ENCODE peak calls at places on chromosome 2, in eight cellular contexts. One of them, this sample, is unnamed.

GRCh38 chr2:237198144-237198900 is 112.6 kb downstream of the COPS8 start:
- DNase-seq in iris pigment epithelial cell: peak; percentile 86
- DNase-seq in epithelial cell of esophagus: peak; percentile 28
- DNase-seq in RKO: no peak
- DNase-seq in effector memory CD4-positive, alpha-beta T cell: no peak
- DNase-seq in AG08396: no peak
- DNase-seq in activated effector memory CD4-positive, alpha-beta T cell treated with Interleukin-2 at 50 U/mL for 16 hours: no peak
- DNase-seq in fibroblast of pulmonary artery: peak; percentile 49
- DNase-seq in this sample: no peak

GRCh38 chr2:182895169-182895568 is 28.7 kb upstream of the FRZB start:
- DNase-seq in fibroblast of pulmonary artery: no peak
- DNase-seq in epithelial cell of esophagus: no peak
- DNase-seq in iris pigment epithelial cell: no peak
- DNase-seq in effector memory CD4-positive, alpha-beta T cell: no peak
- DNase-seq in activated effector memory CD4-positive, alpha-beta T cell treated with Interleukin-2 at 50 U/mL for 16 hours: no peak
- DNase-seq in AG08396: no peak
- DNase-seq in RKO: no peak
- DNase-seq in this sample: no peak

GRCh38 chr2:62461017-62461553 is 44.9 kb downstream of the TMEM17 start:
- DNase-seq in iris pigment epithelial cell: no peak
- DNase-seq in AG08396: no peak
- DNase-seq in effector memory CD4-positive, alpha-beta T cell: no peak
- DNase-seq in RKO: no peak
- DNase-seq in fibroblast of pulmonary artery: no peak
- DNase-seq in epithelial cell of esophagus: no peak
- DNase-seq in activated effector memory CD4-positive, alpha-beta T cell treated with Interleukin-2 at 50 U/mL for 16 hours: no peak
- DNase-seq in this sample: no peak

GRCh38 chr2:196176142-196176738 is 4.9 kb upstream of the STK17B start:
- DNase-seq in epithelial cell of esophagus: no peak
- DNase-seq in AG08396: no peak
- DNase-seq in iris pigment epithelial cell: no peak
- DNase-seq in effector memory CD4-positive, alpha-beta T cell: peak; percentile 88
- DNase-seq in activated effector memory CD4-positive, alpha-beta T cell treated with Interleukin-2 at 50 U/mL for 16 hours: peak; percentile 87
- DNase-seq in fibroblast of pulmonary artery: no peak
- DNase-seq in RKO: no peak
- DNase-seq in this sample: no peak

GRCh38 chr2:60556441-60556997 is 3.1 kb upstream of the BCL11A start:
- DNase-seq in activated effector memory CD4-positive, alpha-beta T cell treated with Interleukin-2 at 50 U/mL for 16 hours: no peak
- DNase-seq in RKO: no peak
- DNase-seq in AG08396: no peak
- DNase-seq in epithelial cell of esophagus: no peak
- DNase-seq in fibroblast of pulmonary artery: no peak
- DNase-seq in iris pigment epithelial cell: no peak
- DNase-seq in effector memory CD4-positive, alpha-beta T cell: no peak
- DNase-seq in this sample: no peak

GRCh38 chr2:132567682-132568081 is 102.3 kb downstream of the LYPD1 start:
- DNase-seq in iris pigment epithelial cell: no peak
- DNase-seq in effector memory CD4-positive, alpha-beta T cell: no peak
- DNase-seq in RKO: no peak
- DNase-seq in activated effector memory CD4-positive, alpha-beta T cell treated with Interleukin-2 at 50 U/mL for 16 hours: no peak
- DNase-seq in AG08396: no peak
- DNase-seq in epithelial cell of esophagus: no peak
- DNase-seq in fibroblast of pulmonary artery: no peak
- DNase-seq in this sample: no peak

GRCh38 chr2:23663730-23664005 is 263.3 kb downstream of the ATAD2B start:
- DNase-seq in activated effector memory CD4-positive, alpha-beta T cell treated with Interleukin-2 at 50 U/mL for 16 hours: no peak
- DNase-seq in iris pigment epithelial cell: no peak
- DNase-seq in fibroblast of pulmonary artery: no peak
- DNase-seq in epithelial cell of esophagus: no peak
- DNase-seq in AG08396: no peak
- DNase-seq in effector memory CD4-positive, alpha-beta T cell: no peak
- DNase-seq in RKO: no peak
- DNase-seq in this sample: no peak

GRCh38 chr2:85302106-85302505 is 25.7 kb downstream of the TGOLN2 start:
- DNase-seq in effector memory CD4-positive, alpha-beta T cell: no peak
- DNase-seq in iris pigment epithelial cell: no peak
- DNase-seq in fibroblast of pulmonary artery: no peak
- DNase-seq in activated effector memory CD4-positive, alpha-beta T cell treated with Interleukin-2 at 50 U/mL for 16 hours: no peak
- DNase-seq in AG08396: no peak
- DNase-seq in epithelial cell of esophagus: no peak
- DNase-seq in RKO: no peak
- DNase-seq in this sample: no peak

GRCh38 chr2:120227111-120227991 is 4.2 kb upstream of the TMEM185B start:
- DNase-seq in epithelial cell of esophagus: peak; percentile 84
- DNase-seq in AG08396: no peak
- DNase-seq in effector memory CD4-positive, alpha-beta T cell: no peak
- DNase-seq in fibroblast of pulmonary artery: no peak
- DNase-seq in iris pigment epithelial cell: no peak
- DNase-seq in RKO: no peak
- DNase-seq in activated effector memory CD4-positive, alpha-beta T cell treated with Interleukin-2 at 50 U/mL for 16 hours: no peak
- DNase-seq in this sample: no peak

GRCh38 chr2:9261231-9261883 is 54.7 kb downstream of the ASAP2 start:
- DNase-seq in activated effector memory CD4-positive, alpha-beta T cell treated with Interleukin-2 at 50 U/mL for 16 hours: no peak
- DNase-seq in effector memory CD4-positive, alpha-beta T cell: no peak
- DNase-seq in iris pigment epithelial cell: peak; percentile 64
- DNase-seq in AG08396: peak; percentile 42
- DNase-seq in epithelial cell of esophagus: no peak
- DNase-seq in RKO: no peak
- DNase-seq in fibroblast of pulmonary artery: peak; percentile 83
- DNase-seq in this sample: no peak

GRCh38 chr2:131092409-131093065 is 723 bp downstream of the FAM168B start:
- DNase-seq in epithelial cell of esophagus: no peak
- DNase-seq in iris pigment epithelial cell: no peak
- DNase-seq in RKO: peak; percentile 15
- DNase-seq in fibroblast of pulmonary artery: no peak
- DNase-seq in effector memory CD4-positive, alpha-beta T cell: no peak
- DNase-seq in activated effector memory CD4-positive, alpha-beta T cell treated with Interleukin-2 at 50 U/mL for 16 hours: no peak
- DNase-seq in AG08396: no peak
- DNase-seq in this sample: no peak